ENCODE peak calls at places on chromosomes 12 and 14, in six cellular contexts. One of them, this sample, is unnamed.

GRCh38 chr12:1493781-1494180 is 100.6 kb downstream of the FBXL14 start:
- DNase-seq in pons: no peak
- DNase-seq in GM13976: no peak
- DNase-seq in RWPE1: no peak
- DNase-seq in K562: no peak
- DNase-seq in AG09319: no peak
- DNase-seq in this sample: no peak

GRCh38 chr12:106311139-106311538 is 8.6 kb downstream of the TCP11L2 start:
- DNase-seq in pons: no peak
- DNase-seq in GM13976: no peak
- DNase-seq in RWPE1: no peak
- DNase-seq in K562: no peak
- DNase-seq in AG09319: no peak
- DNase-seq in this sample: no peak

GRCh38 chr12:107335802-107336570 is 242.6 kb upstream of the CRY1 start:
- DNase-seq in pons: no peak
- DNase-seq in GM13976: no peak
- DNase-seq in RWPE1: no peak
- DNase-seq in K562: no peak
- DNase-seq in AG09319: no peak
- DNase-seq in this sample: no peak

GRCh38 chr12:115440438-115440837 is 756.5 kb upstream of the TBX3 start:
- DNase-seq in pons: no peak
- DNase-seq in GM13976: no peak
- DNase-seq in RWPE1: peak
- DNase-seq in K562: peak
- DNase-seq in AG09319: peak
- DNase-seq in this sample: no peak

GRCh38 chr14:103897075-103897947 is 30.9 kb upstream of the TDRD9 start:
- DNase-seq in pons: no peak
- DNase-seq in GM13976: no peak
- DNase-seq in RWPE1: no peak
- DNase-seq in K562: no peak
- DNase-seq in AG09319: no peak
- DNase-seq in this sample: peak

GRCh38 chr14:100664841-100665425 is 61.8 kb upstream of the DLK1 start:
- DNase-seq in pons: peak
- DNase-seq in GM13976: no peak
- DNase-seq in RWPE1: no peak
- DNase-seq in K562: no peak
- DNase-seq in AG09319: peak
- DNase-seq in this sample: no peak

GRCh38 chr12:49357099-49357678 is 10.1 kb upstream of the SPATS2 start:
- DNase-seq in pons: peak
- DNase-seq in GM13976: peak
- DNase-seq in RWPE1: no peak
- DNase-seq in K562: no peak
- DNase-seq in AG09319: no peak
- DNase-seq in this sample: no peak

GRCh38 chr12:131167334-131167733 is 213.6 kb downstream of the ADGRD1 start:
- DNase-seq in pons: peak
- DNase-seq in GM13976: no peak
- DNase-seq in RWPE1: no peak
- DNase-seq in K562: no peak
- DNase-seq in AG09319: no peak
- DNase-seq in this sample: no peak

GRCh38 chr14:34853041-34853440 is 22.1 kb downstream of the BAZ1A start:
- DNase-seq in pons: no peak
- DNase-seq in GM13976: no peak
- DNase-seq in RWPE1: no peak
- DNase-seq in K562: no peak
- DNase-seq in AG09319: no peak
- DNase-seq in this sample: no peak

GRCh38 chr12:15621140-15621539 is 168.0 kb downstream of the EPS8 start:
- DNase-seq in pons: no peak
- DNase-seq in GM13976: no peak
- DNase-seq in RWPE1: no peak
- DNase-seq in K562: no peak
- DNase-seq in AG09319: no peak
- DNase-seq in this sample: no peak

GRCh38 chr12:123268850-123269249 is 2.8 kb downstream of the CDK2AP1 start:
- DNase-seq in pons: no peak
- DNase-seq in GM13976: no peak
- DNase-seq in RWPE1: no peak
- DNase-seq in K562: no peak
- DNase-seq in AG09319: no peak
- DNase-seq in this sample: no peak

GRCh38 chr12:58364389-58365086 is 423.2 kb downstream of the ATP23 start:
- DNase-seq in pons: no peak
- DNase-seq in GM13976: no peak
- DNase-seq in RWPE1: peak
- DNase-seq in K562: no peak
- DNase-seq in AG09319: peak
- DNase-seq in this sample: no peak

GRCh38 chr12:55675671-55676070 is 32.0 kb downstream of the ITGA7 start:
- DNase-seq in pons: no peak
- DNase-seq in GM13976: no peak
- DNase-seq in RWPE1: no peak
- DNase-seq in K562: no peak
- DNase-seq in AG09319: no peak
- DNase-seq in this sample: no peak

GRCh38 chr14:92253381-92253894 is 69.5 kb upstream of the SLC24A4 start:
- DNase-seq in pons: no peak
- DNase-seq in GM13976: no peak
- DNase-seq in RWPE1: no peak
- DNase-seq in K562: no peak
- DNase-seq in AG09319: no peak
- DNase-seq in this sample: no peak

GRCh38 chr12:80271770-80272169 is 172.3 kb upstream of the PTPRQ start:
- DNase-seq in pons: no peak
- DNase-seq in GM13976: no peak
- DNase-seq in RWPE1: no peak
- DNase-seq in K562: no peak
- DNase-seq in AG09319: no peak
- DNase-seq in this sample: no peak

GRCh38 chr14:65281991-65282908 is 130.3 kb upstream of the FUT8 start:
- DNase-seq in pons: peak
- DNase-seq in GM13976: peak
- DNase-seq in RWPE1: no peak
- DNase-seq in K562: no peak
- DNase-seq in AG09319: no peak
- DNase-seq in this sample: no peak

GRCh38 chr12:116524964-116525379 is 34.2 kb upstream of the MAP1LC3B2 start:
- DNase-seq in pons: no peak
- DNase-seq in GM13976: no peak
- DNase-seq in RWPE1: peak
- DNase-seq in K562: no peak
- DNase-seq in AG09319: no peak
- DNase-seq in this sample: no peak

GRCh38 chr14:24436355-24437019 is 6.1 kb downstream of the SDR39U1 start:
- DNase-seq in pons: peak
- DNase-seq in GM13976: peak
- DNase-seq in RWPE1: peak
- DNase-seq in K562: peak
- DNase-seq in AG09319: no peak
- DNase-seq in this sample: peak

GRCh38 chr14:59189281-59189821 is 884 bp downstream of the DAAM1 start:
- DNase-seq in pons: peak
- DNase-seq in GM13976: peak
- DNase-seq in RWPE1: peak
- DNase-seq in K562: peak
- DNase-seq in AG09319: no peak
- DNase-seq in this sample: no peak

GRCh38 chr12:4947297-4947696 is 37.6 kb downstream of the KCNA1 start:
- DNase-seq in pons: no peak
- DNase-seq in GM13976: no peak
- DNase-seq in RWPE1: no peak
- DNase-seq in K562: no peak
- DNase-seq in AG09319: no peak
- DNase-seq in this sample: no peak

GRCh38 chr12:109114644-109115043 is 1.7 kb upstream of the ACACB start:
- DNase-seq in pons: no peak
- DNase-seq in GM13976: no peak
- DNase-seq in RWPE1: no peak
- DNase-seq in K562: no peak
- DNase-seq in AG09319: no peak
- DNase-seq in this sample: no peak

GRCh38 chr12:6644903-6645302 is 2.3 kb downstream of the ACRBP start:
- DNase-seq in pons: no peak
- DNase-seq in GM13976: no peak
- DNase-seq in RWPE1: no peak
- DNase-seq in K562: no peak
- DNase-seq in AG09319: no peak
- DNase-seq in this sample: no peak

GRCh38 chr12:131950182-131950913 is 606 bp downstream of the EP400 start:
- DNase-seq in pons: no peak
- DNase-seq in GM13976: peak
- DNase-seq in RWPE1: peak
- DNase-seq in K562: peak
- DNase-seq in AG09319: no peak
- DNase-seq in this sample: peak

GRCh38 chr12:12432373-12432772 is 75.5 kb downstream of the BORCS5 start:
- DNase-seq in pons: no peak
- DNase-seq in GM13976: no peak
- DNase-seq in RWPE1: no peak
- DNase-seq in K562: no peak
- DNase-seq in AG09319: peak
- DNase-seq in this sample: no peak

GRCh38 chr14:93717968-93718320 is 70.3 kb downstream of the PRIMA1 start:
- DNase-seq in pons: no peak
- DNase-seq in GM13976: peak
- DNase-seq in RWPE1: no peak
- DNase-seq in K562: no peak
- DNase-seq in AG09319: no peak
- DNase-seq in this sample: no peak